ENCODE peak calls at places on chromosomes 3 and 15, in ten cellular contexts. L, R, Q, O, J, C, G, M, T and A are unnamed samples.

GRCh38 chr3:102081587-102082289 is 232.4 kb downstream of the NFKBIZ start:
- DNase-seq in C (no peak), T (no peak), L (no peak), M (no peak), O (no peak), J (no peak), G (no peak), Q (no peak), R (no peak), A (no peak)

GRCh38 chr15:31905054-31905453 is 125.3 kb upstream of the CHRNA7 start:
- DNase-seq in O (no peak), C (no peak), L (no peak), G (no peak), M (no peak), J (no peak), T (no peak), R (no peak), Q (no peak), A (no peak)

GRCh38 chr3:149042766-149043386 is 43.5 kb downstream of the HLTF start:
- DNase-seq in C (peak), Q (no peak), T (peak), G (no peak), M (no peak), R (no peak), O (peak), L (no peak), J (no peak), A (peak)

GRCh38 chr3:104604326-104605010 is 762.2 kb upstream of the ALCAM start:
- DNase-seq in C (peak), R (no peak), T (peak), Q (no peak), G (no peak), L (no peak), O (peak), M (no peak), J (no peak), A (peak)

GRCh38 chr3:68904578-68904977 is 27.8 kb downstream of the TAFA4 start:
- DNase-seq in O (no peak), J (no peak), Q (no peak), L (no peak), C (no peak), M (no peak), R (no peak), T (no peak), G (no peak), A (no peak)

GRCh38 chr3:32239638-32240550 is 1.4 kb downstream of the CMTM8 start:
- DNase-seq in O (peak), G (no peak), L (no peak), M (peak), Q (peak), J (peak), T (peak), C (no peak), R (no peak), A (no peak)

GRCh38 chr3:37779289-37780152 is 82.2 kb upstream of the CTDSPL start:
- DNase-seq in Q (peak), L (peak), C (peak), J (peak), R (peak), O (peak), G (no peak), M (peak), T (peak), A (peak)

GRCh38 chr3:127759826-127760225 is 62.5 kb downstream of the MGLL start:
- DNase-seq in L (no peak), R (no peak), C (no peak), G (no peak), J (no peak), O (no peak), Q (no peak), T (no peak), M (no peak), A (no peak)

GRCh38 chr3:38121451-38121831 is 15.5 kb downstream of the ACAA1 start:
- DNase-seq in T (no peak), Q (no peak), J (no peak), M (no peak), C (no peak), L (no peak), O (no peak), R (no peak), G (no peak), A (no peak)